ENCODE peak calls at places on chromosome 9, in six cellular contexts. L is iPS-NIHi11, W is left lung, K is neural progenitor cell, U is MV-4-11, H is EL. C is an unnamed sample.

GRCh38 chr9:36486454-36486932 is 86.2 kb upstream of the MELK start:
- DNase-seq in W (peak), K (peak), U (peak), H (peak), L (peak), C (peak)

GRCh38 chr9:128103589-128103962 is 24.0 kb downstream of the PTGES2 start:
- DNase-seq in L (peak), U (no peak), K (no peak), H (no peak), W (no peak), C (no peak)

GRCh38 chr9:133127340-133127981 is 6.4 kb upstream of the RALGDS start:
- DNase-seq in H (no peak), W (peak), L (no peak), U (no peak), K (no peak), C (no peak)

GRCh38 chr9:85723220-85723619 is 18.5 kb downstream of the AGTPBP1 start:
- DNase-seq in L (no peak), K (peak), H (no peak), W (no peak), U (no peak), C (no peak)

GRCh38 chr9:33233659-33234335 is 6.2 kb upstream of the SPINK4 start:
- DNase-seq in L (no peak), U (peak), K (no peak), W (peak), H (peak), C (no peak)

GRCh38 chr9:3873818-3874217 is 348.0 kb upstream of the RFX3 start:
- DNase-seq in K (peak), W (no peak), U (no peak), H (peak), L (no peak), C (no peak)

GRCh38 chr9:128104171-128104618 is 23.3 kb downstream of the PTGES2 start:
- DNase-seq in U (no peak), L (no peak), W (no peak), H (no peak), K (no peak), C (no peak)

GRCh38 chr9:125997510-125997823 is 250.3 kb downstream of the PBX3 start:
- DNase-seq in W (peak), U (no peak), H (no peak), K (no peak), L (no peak), C (no peak)

GRCh38 chr9:131776473-131776872 is 36.6 kb upstream of the RAPGEF1 start:
- DNase-seq in W (no peak), L (peak), U (no peak), H (peak), K (peak), C (peak)

GRCh38 chr9:78676623-78677022 is 379.7 kb downstream of the PSAT1 start:
- DNase-seq in K (no peak), W (no peak), H (peak), U (no peak), L (no peak), C (no peak)

GRCh38 chr9:120890415-120891254 is 13.6 kb upstream of the PHF19 start:
- DNase-seq in K (no peak), L (no peak), H (no peak), W (no peak), U (peak), C (no peak)

GRCh38 chr9:133812941-133813748 is 75.0 kb upstream of the SARDH start:
- DNase-seq in U (no peak), L (no peak), K (no peak), W (no peak), H (no peak), C (no peak)

GRCh38 chr9:129422843-129423700 is 197.8 kb downstream of the C9orf50 start:
- DNase-seq in U (no peak), K (no peak), L (no peak), W (peak), H (no peak), C (peak)

GRCh38 chr9:134367796-134368490 is 41.7 kb downstream of the RXRA start:
- DNase-seq in W (no peak), L (no peak), K (peak), U (no peak), H (no peak), C (peak)

GRCh38 chr9:136284311-136284710 is 19.6 kb downstream of the CCDC187 start:
- DNase-seq in W (no peak), H (no peak), L (no peak), K (no peak), U (no peak), C (no peak)

GRCh38 chr9:76817489-76817888 is 53.3 kb downstream of the PCA3 start:
- DNase-seq in U (no peak), L (no peak), K (no peak), W (no peak), H (peak), C (no peak)

GRCh38 chr9:15824310-15824709 is 271.5 kb downstream of the CCDC171 start:
- DNase-seq in L (peak), U (no peak), H (peak), W (no peak), K (peak), C (no peak)

GRCh38 chr9:76067693-76068092 is 177.2 kb downstream of the PCSK5 start:
- DNase-seq in H (no peak), U (no peak), W (no peak), K (no peak), L (no peak), C (no peak)

GRCh38 chr9:18730241-18730640 is 256.3 kb downstream of the ADAMTSL1 start:
- DNase-seq in K (no peak), L (no peak), H (no peak), U (no peak), W (no peak), C (no peak)

GRCh38 chr9:121363586-121363961 is 6.5 kb downstream of the STOM start:
- DNase-seq in K (no peak), U (peak), L (no peak), W (no peak), H (no peak), C (no peak)

GRCh38 chr9:120538339-120538738 is 41.6 kb downstream of the CDK5RAP2 start:
- DNase-seq in L (no peak), W (no peak), H (peak), U (no peak), K (no peak), C (no peak)

GRCh38 chr9:115229496-115229895 is 111.5 kb upstream of the TNC start:
- DNase-seq in W (no peak), K (no peak), H (peak), L (no peak), U (no peak), C (no peak)

GRCh38 chr9:19231126-19232035 is 888 bp downstream of the DENND4C start:
- DNase-seq in K (peak), H (peak), L (no peak), U (no peak), W (no peak), C (peak)

GRCh38 chr9:133403766-133404439 is 13.9 kb downstream of the REXO4 start:
- DNase-seq in U (no peak), L (peak), K (peak), W (peak), H (no peak), C (no peak)

GRCh38 chr9:37229882-37230482 is 109.6 kb downstream of the ZCCHC7 start:
- DNase-seq in L (no peak), W (no peak), K (no peak), H (peak), U (no peak), C (no peak)

GRCh38 chr9:125258832-125259534 is 2.6 kb upstream of the GAPVD1 start:
- DNase-seq in W (no peak), K (no peak), U (peak), L (no peak), H (no peak), C (no peak)

GRCh38 chr9:88300556-88300955 is 87.7 kb upstream of the SPIN1 start:
- DNase-seq in K (no peak), H (no peak), L (no peak), U (no peak), W (no peak), C (no peak)

GRCh38 chr9:129885018-129885669 is 49.9 kb downstream of the USP20 start:
- DNase-seq in H (peak), L (no peak), W (peak), K (peak), U (peak), C (peak)

GRCh38 chr9:98231770-98232478 is 23.5 kb downstream of the TBC1D2 start:
- DNase-seq in K (no peak), L (no peak), H (peak), W (no peak), U (no peak), C (no peak)

GRCh38 chr9:129687391-129687790 is 21.9 kb downstream of the PRRX2 start:
- DNase-seq in K (no peak), U (no peak), H (no peak), L (no peak), W (no peak), C (no peak)

GRCh38 chr9:13445123-13445522 is 165.6 kb upstream of the MPDZ start:
- DNase-seq in U (no peak), K (no peak), H (no peak), W (no peak), L (no peak), C (no peak)

GRCh38 chr9:18173923-18174322 is 300.0 kb upstream of the ADAMTSL1 start:
- DNase-seq in U (no peak), L (no peak), W (no peak), K (no peak), H (no peak), C (no peak)